ENCODE peak calls at places on chromosomes 3 and 15, in five cellular contexts. One of them, this sample, is unnamed.

GRCh38 chr3:41102053-41102556 is 97.2 kb upstream of the CTNNB1 start:
- DNase-seq in K562: peak; percentile 44
- DNase-seq in heart left ventricle: no peak
- DNase-seq in tibial nerve: no peak
- DNase-seq in A549: peak; percentile 5
- DNase-seq in this sample: no peak

GRCh38 chr3:51692980-51693395 is 13.9 kb upstream of the GRM2 start:
- DNase-seq in tibial nerve: no peak
- DNase-seq in A549: no peak
- DNase-seq in heart left ventricle: no peak
- DNase-seq in K562: no peak
- DNase-seq in this sample: no peak

GRCh38 chr15:101458908-101459578 is 30.5 kb downstream of the PCSK6 start:
- DNase-seq in K562: no peak
- DNase-seq in A549: no peak
- DNase-seq in tibial nerve: no peak
- DNase-seq in heart left ventricle: peak; percentile 49
- DNase-seq in this sample: peak; percentile 50

GRCh38 chr3:46930945-46931403 is 45.6 kb downstream of the CCDC12 start:
- DNase-seq in heart left ventricle: no peak
- DNase-seq in tibial nerve: no peak
- DNase-seq in K562: no peak
- DNase-seq in A549: no peak
- DNase-seq in this sample: no peak

GRCh38 chr3:170137971-170138370 is 43.6 kb downstream of the PHC3 start:
- DNase-seq in heart left ventricle: no peak
- DNase-seq in A549: no peak
- DNase-seq in K562: no peak
- DNase-seq in tibial nerve: no peak
- DNase-seq in this sample: no peak

GRCh38 chr15:77738441-77739437 is 106.0 kb upstream of the LINGO1 start:
- DNase-seq in heart left ventricle: no peak
- DNase-seq in A549: no peak
- DNase-seq in tibial nerve: no peak
- DNase-seq in K562: no peak
- DNase-seq in this sample: no peak

GRCh38 chr3:11904157-11904556 is 57.5 kb upstream of the TAMM41 start:
- DNase-seq in K562: no peak
- DNase-seq in heart left ventricle: no peak
- DNase-seq in tibial nerve: no peak
- DNase-seq in A549: no peak
- DNase-seq in this sample: no peak

GRCh38 chr15:70030851-70031645 is 66.7 kb downstream of the TLE3 start:
- DNase-seq in K562: no peak
- DNase-seq in heart left ventricle: no peak
- DNase-seq in tibial nerve: no peak
- DNase-seq in A549: no peak
- DNase-seq in this sample: no peak

GRCh38 chr3:48057521-48057920 is 41.3 kb upstream of the MAP4 start:
- DNase-seq in heart left ventricle: no peak
- DNase-seq in K562: no peak
- DNase-seq in tibial nerve: no peak
- DNase-seq in A549: no peak
- DNase-seq in this sample: no peak

GRCh38 chr15:68768321-68768720 is 52.4 kb downstream of the ANP32A start:
- DNase-seq in heart left ventricle: no peak
- DNase-seq in A549: peak; percentile 38
- DNase-seq in K562: no peak
- DNase-seq in tibial nerve: no peak
- DNase-seq in this sample: no peak

GRCh38 chr15:28901987-28902745 is 16.4 kb downstream of the APBA2 start:
- DNase-seq in A549: no peak
- DNase-seq in tibial nerve: no peak
- DNase-seq in K562: peak; percentile 79
- DNase-seq in heart left ventricle: no peak
- DNase-seq in this sample: no peak

GRCh38 chr3:42539871-42540714 is 37.6 kb downstream of the VIPR1 start:
- DNase-seq in tibial nerve: peak; percentile 36
- DNase-seq in heart left ventricle: peak; percentile 56
- DNase-seq in A549: peak; percentile 53
- DNase-seq in K562: peak; percentile 80
- DNase-seq in this sample: no peak

GRCh38 chr3:131053021-131053420 is 26.3 kb downstream of the NEK11 start:
- DNase-seq in K562: no peak
- DNase-seq in tibial nerve: no peak
- DNase-seq in heart left ventricle: no peak
- DNase-seq in A549: no peak
- DNase-seq in this sample: no peak

GRCh38 chr3:25468866-25469319 is 40.8 kb downstream of the RARB start:
- DNase-seq in tibial nerve: peak; percentile 42
- DNase-seq in heart left ventricle: peak; percentile 82
- DNase-seq in K562: no peak
- DNase-seq in A549: no peak
- DNase-seq in this sample: peak; percentile 69

GRCh38 chr3:60325610-60326181 is 925.6 kb downstream of the FHIT start:
- DNase-seq in tibial nerve: no peak
- DNase-seq in A549: no peak
- DNase-seq in K562: no peak
- DNase-seq in heart left ventricle: no peak
- DNase-seq in this sample: no peak

GRCh38 chr3:86969500-86970189 is 21.3 kb downstream of the VGLL3 start:
- DNase-seq in heart left ventricle: no peak
- DNase-seq in tibial nerve: peak; percentile 38
- DNase-seq in A549: no peak
- DNase-seq in K562: peak; percentile 64
- DNase-seq in this sample: no peak

GRCh38 chr3:66405701-66406091 is 95.1 kb downstream of the LRIG1 start:
- DNase-seq in heart left ventricle: peak; percentile 54
- DNase-seq in tibial nerve: no peak
- DNase-seq in A549: no peak
- DNase-seq in K562: no peak
- DNase-seq in this sample: no peak

GRCh38 chr3:90010341-90010740 is 902.9 kb downstream of the EPHA3 start:
- DNase-seq in tibial nerve: no peak
- DNase-seq in heart left ventricle: no peak
- DNase-seq in K562: no peak
- DNase-seq in A549: no peak
- DNase-seq in this sample: no peak

GRCh38 chr3:193788189-193788946 is 195.4 kb downstream of the OPA1 start:
- DNase-seq in tibial nerve: peak; percentile 41
- DNase-seq in A549: peak; percentile 74
- DNase-seq in K562: peak; percentile 87
- DNase-seq in heart left ventricle: peak; percentile 64
- DNase-seq in this sample: peak; percentile 46

GRCh38 chr3:24220859-24221657 is 273.6 kb downstream of the THRB start:
- DNase-seq in tibial nerve: peak; percentile 38
- DNase-seq in heart left ventricle: peak; percentile 30
- DNase-seq in K562: no peak
- DNase-seq in A549: peak; percentile 12
- DNase-seq in this sample: no peak

GRCh38 chr3:61582287-61582686 is 20.9 kb downstream of the PTPRG start:
- DNase-seq in heart left ventricle: no peak
- DNase-seq in tibial nerve: no peak
- DNase-seq in A549: no peak
- DNase-seq in K562: no peak
- DNase-seq in this sample: no peak

GRCh38 chr15:95448531-95449210 is 881.8 kb upstream of the NR2F2 start:
- DNase-seq in heart left ventricle: no peak
- DNase-seq in tibial nerve: no peak
- DNase-seq in K562: no peak
- DNase-seq in A549: no peak
- DNase-seq in this sample: no peak

GRCh38 chr3:135784557-135784956 is 181.0 kb upstream of the PPP2R3A start:
- DNase-seq in tibial nerve: no peak
- DNase-seq in K562: no peak
- DNase-seq in A549: no peak
- DNase-seq in heart left ventricle: no peak
- DNase-seq in this sample: no peak

GRCh38 chr3:68787227-68787626 is 145.1 kb downstream of the TAFA4 start:
- DNase-seq in A549: no peak
- DNase-seq in heart left ventricle: no peak
- DNase-seq in tibial nerve: no peak
- DNase-seq in K562: no peak
- DNase-seq in this sample: no peak

GRCh38 chr3:188468672-188469071 is 314.7 kb downstream of the LPP start:
- DNase-seq in heart left ventricle: peak; percentile 43
- DNase-seq in A549: no peak
- DNase-seq in K562: no peak
- DNase-seq in tibial nerve: peak; percentile 91
- DNase-seq in this sample: no peak

GRCh38 chr3:58090351-58090750 is 82.1 kb downstream of the FLNB start:
- DNase-seq in heart left ventricle: no peak
- DNase-seq in tibial nerve: no peak
- DNase-seq in K562: no peak
- DNase-seq in A549: no peak
- DNase-seq in this sample: no peak

GRCh38 chr3:16365454-16366128 is 100.6 kb downstream of the OXNAD1 start:
- DNase-seq in heart left ventricle: no peak
- DNase-seq in A549: no peak
- DNase-seq in tibial nerve: no peak
- DNase-seq in K562: no peak
- DNase-seq in this sample: no peak

GRCh38 chr15:80989110-80989517 is 505 bp downstream of the MESD start:
- DNase-seq in K562: peak; percentile 45
- DNase-seq in A549: peak; percentile 60
- DNase-seq in tibial nerve: no peak
- DNase-seq in heart left ventricle: no peak
- DNase-seq in this sample: peak; percentile 19

GRCh38 chr15:82663186-82663600 is 16.0 kb upstream of the CPEB1 start:
- DNase-seq in heart left ventricle: peak; percentile 40
- DNase-seq in tibial nerve: peak; percentile 31
- DNase-seq in A549: peak; percentile 40
- DNase-seq in K562: peak; percentile 88
- DNase-seq in this sample: peak; percentile 39

GRCh38 chr15:69703495-69704187 is 251.0 kb downstream of the RPLP1 start:
- DNase-seq in heart left ventricle: no peak
- DNase-seq in tibial nerve: no peak
- DNase-seq in A549: no peak
- DNase-seq in K562: no peak
- DNase-seq in this sample: no peak

GRCh38 chr3:195450731-195451229 is 8.0 kb upstream of the ACAP2 start:
- DNase-seq in heart left ventricle: no peak
- DNase-seq in tibial nerve: peak; percentile 69
- DNase-seq in K562: no peak
- DNase-seq in A549: no peak
- DNase-seq in this sample: peak; percentile 68

GRCh38 chr15:89836255-89837133 is 21.8 kb upstream of the ANPEP start:
- DNase-seq in A549: no peak
- DNase-seq in tibial nerve: no peak
- DNase-seq in K562: no peak
- DNase-seq in heart left ventricle: no peak
- DNase-seq in this sample: no peak
- H3K4me3 ChIP-seq in A549: no peak overlapping the region
- H3K4me3 ChIP-seq in tibial nerve: no peak overlapping the region
- H3K4me3 ChIP-seq in K562: no peak overlapping the region
- H3K4me3 ChIP-seq in heart left ventricle: no peak overlapping the region
- H3K4me3 ChIP-seq in this sample: no peak overlapping the region

DNA sequence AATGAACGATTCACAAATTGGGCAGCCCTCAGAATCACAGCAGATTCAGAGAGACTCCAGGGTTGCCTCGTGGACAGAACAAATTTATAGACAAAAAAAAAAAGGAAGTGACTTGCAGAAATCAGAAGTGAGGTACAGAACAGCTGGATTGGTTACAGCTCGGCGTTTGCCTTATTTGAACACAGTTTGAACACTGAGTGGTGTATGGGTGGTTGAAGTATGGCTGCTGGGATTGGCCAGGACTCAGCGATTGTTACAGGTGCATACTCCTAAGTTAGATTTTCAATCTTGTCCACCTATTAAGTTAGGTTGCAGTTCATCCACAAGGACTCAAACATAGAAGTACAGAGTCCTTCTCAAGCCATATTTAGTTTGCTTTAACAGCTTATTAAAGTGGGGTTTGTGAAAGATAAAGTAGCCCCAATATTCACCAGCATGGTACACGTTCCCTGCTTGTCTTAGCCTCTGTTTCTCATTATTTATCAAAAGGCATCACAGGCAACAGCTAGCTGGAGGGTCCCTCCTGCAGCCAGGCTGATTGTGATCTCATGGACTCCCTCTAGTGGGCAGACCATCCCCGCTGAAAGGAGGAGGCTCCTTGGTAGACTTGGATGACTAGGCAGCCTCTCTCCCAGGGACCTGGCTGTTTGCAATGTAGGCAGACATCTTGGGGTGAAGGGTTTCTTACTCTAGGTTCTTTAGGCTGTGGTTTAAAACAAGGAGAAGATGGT is 17.6 kb upstream of the ALDH1L1 start:
- DNase-seq in K562: peak; percentile 59
- DNase-seq in heart left ventricle: peak; percentile 59
- DNase-seq in tibial nerve: peak; percentile 84
- DNase-seq in A549: peak; percentile 63
- DNase-seq in this sample: peak; percentile 74
- TF ChIP-seq POLR2A in K562: no peak
- TF ChIP-seq POLR2A in heart left ventricle: no peak
- TF ChIP-seq POLR2A in tibial nerve: no peak
- TF ChIP-seq POLR2A in A549: no peak
- TF ChIP-seq POLR2A in this sample: no peak

GRCh38 chr3:9838856-9839255 is 5.0 kb downstream of the RPUSD3 start:
- DNase-seq in A549: no peak
- DNase-seq in K562: no peak
- DNase-seq in heart left ventricle: no peak
- DNase-seq in tibial nerve: no peak
- DNase-seq in this sample: no peak
- H3K4me3 ChIP-seq in A549: no peak overlapping the region
- H3K4me3 ChIP-seq in K562: no peak overlapping the region
- H3K4me3 ChIP-seq in heart left ventricle: no peak overlapping the region
- H3K4me3 ChIP-seq in tibial nerve: no peak overlapping the region
- H3K4me3 ChIP-seq in this sample: no peak overlapping the region

GRCh38 chr15:62749036-62749435 is 293.5 kb upstream of the TPM1 start:
- DNase-seq in K562: no peak
- DNase-seq in tibial nerve: no peak
- DNase-seq in A549: no peak
- DNase-seq in heart left ventricle: no peak
- DNase-seq in this sample: no peak
- TF ChIP-seq POLR2A in K562: no peak
- TF ChIP-seq POLR2A in tibial nerve: no peak
- TF ChIP-seq POLR2A in A549: no peak
- TF ChIP-seq POLR2A in heart left ventricle: no peak
- TF ChIP-seq POLR2A in this sample: no peak

This sample was measured in ovary.